ENCODE peak calls at places on chromosomes 5 and 9, in five cellular contexts. One of them, this sample, is unnamed.

GRCh38 chr9:95494416-95495371 is 22.1 kb downstream of the PTCH1 start:
- DNase-seq in activated CD8-positive, alpha-beta memory T cell treated with anti-CD3 and anti-CD28 coated beads, Interleukin-2, amount 50 U/mL, for 48 hours: peak; percentile 89
- DNase-seq in CD8-positive, alpha-beta memory T cell: peak; percentile 91
- DNase-seq in fibroblast of mammary gland: no peak
- DNase-seq in EH: no peak
- DNase-seq in this sample: peak; percentile 58

GRCh38 chr5:177362102-177362868 is 4.6 kb downstream of the RGS14 start:
- DNase-seq in activated CD8-positive, alpha-beta memory T cell treated with anti-CD3 and anti-CD28 coated beads, Interleukin-2, amount 50 U/mL, for 48 hours: no peak
- DNase-seq in CD8-positive, alpha-beta memory T cell: no peak
- DNase-seq in fibroblast of mammary gland: no peak
- DNase-seq in EH: no peak
- DNase-seq in this sample: no peak

GRCh38 chr5:143206194-143207053 is 197.1 kb downstream of the NR3C1 start:
- DNase-seq in activated CD8-positive, alpha-beta memory T cell treated with anti-CD3 and anti-CD28 coated beads, Interleukin-2, amount 50 U/mL, for 48 hours: no peak
- DNase-seq in CD8-positive, alpha-beta memory T cell: no peak
- DNase-seq in fibroblast of mammary gland: no peak
- DNase-seq in EH: no peak
- DNase-seq in this sample: no peak

GRCh38 chr5:40929049-40929448 is 19.8 kb downstream of the C7 start:
- DNase-seq in activated CD8-positive, alpha-beta memory T cell treated with anti-CD3 and anti-CD28 coated beads, Interleukin-2, amount 50 U/mL, for 48 hours: no peak
- DNase-seq in CD8-positive, alpha-beta memory T cell: no peak
- DNase-seq in fibroblast of mammary gland: peak; percentile 33
- DNase-seq in EH: no peak
- DNase-seq in this sample: no peak

GRCh38 chr5:2530609-2531008 is 220.9 kb downstream of the IRX2 start:
- DNase-seq in activated CD8-positive, alpha-beta memory T cell treated with anti-CD3 and anti-CD28 coated beads, Interleukin-2, amount 50 U/mL, for 48 hours: no peak
- DNase-seq in CD8-positive, alpha-beta memory T cell: no peak
- DNase-seq in fibroblast of mammary gland: no peak
- DNase-seq in EH: no peak
- DNase-seq in this sample: no peak

GRCh38 chr9:38371495-38371894 is 21.0 kb upstream of the ALDH1B1 start:
- DNase-seq in activated CD8-positive, alpha-beta memory T cell treated with anti-CD3 and anti-CD28 coated beads, Interleukin-2, amount 50 U/mL, for 48 hours: no peak
- DNase-seq in CD8-positive, alpha-beta memory T cell: peak; percentile 8
- DNase-seq in fibroblast of mammary gland: peak; percentile 26
- DNase-seq in EH: peak; percentile 43
- DNase-seq in this sample: peak; percentile 27

GRCh38 chr5:173884402-173885053 is 3.6 kb upstream of the CPEB4 start:
- DNase-seq in activated CD8-positive, alpha-beta memory T cell treated with anti-CD3 and anti-CD28 coated beads, Interleukin-2, amount 50 U/mL, for 48 hours: no peak
- DNase-seq in CD8-positive, alpha-beta memory T cell: peak; percentile 36
- DNase-seq in fibroblast of mammary gland: no peak
- DNase-seq in EH: no peak
- DNase-seq in this sample: no peak

GRCh38 chr5:116361171-116361967 is 213.3 kb downstream of the SEMA6A start:
- DNase-seq in activated CD8-positive, alpha-beta memory T cell treated with anti-CD3 and anti-CD28 coated beads, Interleukin-2, amount 50 U/mL, for 48 hours: no peak
- DNase-seq in CD8-positive, alpha-beta memory T cell: no peak
- DNase-seq in fibroblast of mammary gland: peak; percentile 14
- DNase-seq in EH: peak; percentile 4
- DNase-seq in this sample: no peak

GRCh38 chr5:120446068-120446492 is 18.0 kb upstream of the PRR16 start:
- DNase-seq in activated CD8-positive, alpha-beta memory T cell treated with anti-CD3 and anti-CD28 coated beads, Interleukin-2, amount 50 U/mL, for 48 hours: no peak
- DNase-seq in CD8-positive, alpha-beta memory T cell: no peak
- DNase-seq in fibroblast of mammary gland: peak; percentile 95
- DNase-seq in EH: peak; percentile 96
- DNase-seq in this sample: no peak

GRCh38 chr9:70470050-70471015 is 55.9 kb upstream of the KLF9 start:
- DNase-seq in activated CD8-positive, alpha-beta memory T cell treated with anti-CD3 and anti-CD28 coated beads, Interleukin-2, amount 50 U/mL, for 48 hours: no peak
- DNase-seq in CD8-positive, alpha-beta memory T cell: no peak
- DNase-seq in fibroblast of mammary gland: no peak
- DNase-seq in EH: peak; percentile 37
- DNase-seq in this sample: no peak

This sample was measured in GM12892.